ENCODE peak calls at places on chromosomes 11 and 22, in nine cellular contexts. B, A, P, N, D, S, V, I and G are unnamed samples.
A peak's percentile ranks its signal among the peaks of the same experiment; 100 is the strongest.

GRCh38 chr11:94725071-94725470 is 43.1 kb upstream of the AMOTL1 start:
- DNase-seq in P (no peak), S (no peak), N (no peak), B (no peak), A (no peak), D (no peak), V (no peak), I (no peak), G (no peak)

GRCh38 chr11:70029831-70030811 is 48.0 kb upstream of the ANO1 start:
- DNase-seq in B (peak; percentile 57), N (no peak), D (no peak), S (no peak), V (no peak), A (no peak), P (no peak), I (no peak), G (no peak)

GRCh38 chr11:117828641-117829368 is 4.3 kb upstream of the FXYD2 start:
- DNase-seq in I (no peak), P (no peak), N (no peak), D (peak; percentile 78), B (peak; percentile 84), V (peak; percentile 62), A (no peak), S (no peak), G (peak; percentile 1)

GRCh38 chr11:44589301-44589700 is 23.8 kb downstream of the CD82 start:
- DNase-seq in B (no peak), V (no peak), I (no peak), P (no peak), A (no peak), S (no peak), D (no peak), N (no peak), G (no peak)

GRCh38 chr11:118918128-118918685 is 7.5 kb downstream of the BCL9L start:
- DNase-seq in S (peak; percentile 87), V (peak; percentile 72), I (peak; percentile 91), A (no peak), N (no peak), B (peak; percentile 96), D (peak; percentile 80), P (peak; percentile 75), G (no peak)

GRCh38 chr11:76810151-76810853 is 27.1 kb downstream of the TSKU start:
- DNase-seq in N (peak; percentile 15), D (no peak), B (peak; percentile 69), P (no peak), S (no peak), V (no peak), I (no peak), A (no peak), G (no peak)

GRCh38 chr11:10325398-10326079 is 20.7 kb downstream of the ADM start:
- DNase-seq in I (no peak), P (no peak), B (no peak), D (no peak), N (no peak), V (no peak), A (no peak), S (no peak), G (no peak)

GRCh38 chr11:130077671-130078468 is 8.2 kb downstream of the APLP2 start:
- DNase-seq in P (no peak), I (no peak), N (no peak), B (no peak), D (no peak), S (no peak), A (no peak), V (no peak), G (no peak)

GRCh38 chr11:10438451-10438850 is 16.6 kb upstream of the AMPD3 start:
- DNase-seq in S (no peak), I (no peak), A (no peak), P (no peak), V (no peak), N (no peak), D (no peak), B (no peak), G (no peak)

GRCh38 chr22:47012589-47013365 is 250.3 kb downstream of the TBC1D22A start:
- DNase-seq in S (no peak), A (no peak), V (no peak), I (no peak), B (no peak), P (no peak), N (no peak), D (no peak), G (no peak)

GRCh38 chr22:33210129-33210784 is 152.1 kb upstream of the SYN3 start:
- DNase-seq in N (no peak), A (no peak), D (no peak), S (no peak), V (no peak), I (no peak), B (no peak), P (no peak), G (no peak)

DNA sequence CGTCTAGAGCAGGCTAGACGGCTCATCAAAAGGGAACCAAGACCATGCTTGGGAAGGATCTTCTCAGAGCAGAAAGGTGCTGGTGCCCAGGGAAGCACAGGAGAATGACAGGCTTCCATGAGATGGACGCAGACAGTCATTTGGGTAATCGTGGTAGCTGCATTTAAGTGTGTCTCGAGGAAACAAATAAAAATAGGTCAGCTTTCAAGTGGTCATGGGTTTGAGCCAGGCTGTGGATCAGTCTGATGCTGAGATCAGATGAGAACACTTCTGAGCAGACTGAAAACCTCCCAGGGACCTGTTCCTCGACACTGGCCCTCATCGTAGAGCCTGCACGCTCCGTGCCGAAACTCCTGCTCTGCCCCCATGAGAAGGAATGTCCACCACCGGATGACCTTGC is 4.7 kb downstream of the CARS1 start:
- DNase-seq in V (no peak), P (no peak), B (no peak), N (no peak), D (no peak), A (no peak), I (peak; percentile 8), S (no peak), G (no peak)
- H3K27ac ChIP-seq in V (peak overlapping the region; percentile 48), P (no peak overlapping the region), B (no peak overlapping the region), N (no peak overlapping the region), D (no peak overlapping the region), A (no peak overlapping the region), I (peak overlapping the region; percentile 6), S (no peak overlapping the region), G (no peak overlapping the region)

GRCh38 chr11:96158126-96158525 is 184.9 kb downstream of the MAML2 start:
- DNase-seq in A (no peak), P (no peak), I (no peak), B (no peak), V (no peak), S (no peak), D (no peak), N (no peak), G (no peak)

GRCh38 chr11:96154802-96155520 is 188.0 kb downstream of the MAML2 start:
- DNase-seq in S (no peak), N (no peak), A (peak; percentile 70), B (no peak), D (no peak), P (no peak), I (no peak), V (no peak), G (no peak)

GRCh38 chr11:96157517-96157873 is 185.5 kb downstream of the MAML2 start:
- DNase-seq in A (no peak), S (no peak), V (no peak), I (no peak), N (no peak), B (no peak), D (no peak), P (no peak), G (no peak)

GRCh38 chr11:96156379-96156722 is 186.6 kb downstream of the MAML2 start:
- DNase-seq in D (no peak), I (peak; percentile 52), N (no peak), B (no peak), P (no peak), S (no peak), V (no peak), A (no peak), G (no peak)

DNA sequence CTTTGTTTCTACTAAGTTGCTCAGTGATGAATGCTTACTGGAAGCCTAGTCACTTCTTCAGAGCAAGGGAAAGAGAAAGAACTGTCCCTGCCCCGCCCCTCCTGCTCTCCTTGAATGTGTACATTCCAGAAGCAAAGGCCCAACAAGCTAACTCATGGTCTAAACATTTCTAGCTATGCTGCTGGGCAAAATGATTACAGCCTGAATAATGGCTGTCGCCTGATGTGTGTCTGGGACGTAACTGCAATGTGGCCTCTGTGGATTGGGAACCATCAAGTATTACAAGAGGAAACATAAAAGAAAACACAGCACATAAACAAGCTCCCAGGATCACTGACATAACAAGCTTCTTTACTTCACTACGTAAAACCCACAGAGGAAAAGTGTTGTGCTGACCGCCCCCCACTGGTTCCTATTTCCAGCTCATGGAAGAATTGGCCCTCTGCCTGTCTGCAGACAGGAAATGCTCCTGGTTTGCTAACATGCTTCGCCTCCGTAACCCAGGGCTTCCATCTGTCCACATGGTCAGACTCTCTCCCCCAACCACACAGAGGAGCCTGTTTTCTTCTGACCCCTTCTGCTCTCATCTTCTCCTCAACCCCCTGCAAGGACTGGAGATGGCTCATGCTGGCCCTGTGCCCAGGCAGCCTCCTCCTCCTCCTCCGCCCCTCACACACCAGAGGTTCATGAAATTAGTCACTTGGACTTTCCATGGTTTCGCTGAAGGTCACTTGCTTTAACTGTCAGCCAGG is 187.2 kb downstream of the MAML2 start:
- DNase-seq in A (peak; percentile 85), D (peak; percentile 80), V (peak; percentile 73), B (peak; percentile 90), N (peak; percentile 27), I (peak; percentile 69), S (peak; percentile 84), P (peak; percentile 65), G (peak; percentile 27)
- H3K4me3 ChIP-seq in A (no peak overlapping the region), D (no peak overlapping the region), V (peak overlapping the region; percentile 50), B (no peak overlapping the region), N (peak overlapping the region; percentile 9), I (peak overlapping the region; percentile 24), S (no peak overlapping the region), P (no peak overlapping the region), G (peak overlapping the region; percentile 25)

GRCh38 chr11:46679252-46680163 is 20.9 kb downstream of the ARHGAP1 start:
- DNase-seq in B (no peak), V (peak; percentile 13), P (no peak), S (no peak), A (no peak), D (peak; percentile 25), N (no peak), I (no peak), G (no peak)

GRCh38 chr11:46677169-46677568 is 23.2 kb downstream of the ARHGAP1 start:
- DNase-seq in I (no peak), A (no peak), S (peak; percentile 32), V (no peak), N (no peak), D (no peak), P (no peak), B (no peak), G (no peak)

GRCh38 chr11:46680164-46680760 is 20.2 kb downstream of the ARHGAP1 start:
- DNase-seq in D (peak; percentile 12), P (no peak), A (no peak), V (peak; percentile 7), B (no peak), S (no peak), N (no peak), I (no peak), G (no peak)

GRCh38 chr11:46677991-46678740 is 22.3 kb downstream of the ARHGAP1 start:
- DNase-seq in P (no peak), S (no peak), B (no peak), I (no peak), V (no peak), A (no peak), N (no peak), D (no peak), G (no peak)

GRCh38 chr11:46678741-46679130 is 21.7 kb downstream of the ARHGAP1 start:
- DNase-seq in S (no peak), B (no peak), V (no peak), I (no peak), D (no peak), N (no peak), A (no peak), P (no peak), G (no peak)
- H3K27ac ChIP-seq in S (no peak overlapping the region), B (no peak overlapping the region), V (peak overlapping the region; percentile 88), I (no peak overlapping the region), D (no peak overlapping the region), N (no peak overlapping the region), A (peak overlapping the region; percentile 59), P (peak overlapping the region; percentile 88), G (no peak overlapping the region)

GRCh38 chr11:114295676-114296081 is 520 bp upstream of the NNMT start:
- DNase-seq in B (no peak), P (no peak), V (no peak), S (no peak), A (no peak), I (no peak), D (no peak), N (no peak), G (no peak)
- H3K4me3 ChIP-seq in B (peak overlapping the region; percentile 16), P (no peak overlapping the region), V (peak overlapping the region; percentile 61), S (peak overlapping the region; percentile 37), A (no peak overlapping the region), I (peak overlapping the region; percentile 49), D (no peak overlapping the region), N (no peak overlapping the region), G (peak overlapping the region; percentile 81)